ENCODE peak calls at places on chromosomes 3 and 15, in ten cellular contexts. P is astrocyte, B is psoas muscle, K is HFFc6, V is upper lobe of right lung, D is epithelial cell of proximal tubule, O is neural crest cell, W is thoracic aorta, J is endodermal cell, H is progenitor cell of endocrine pancreas. E is an unnamed sample.

GRCh38 chr3:113268306-113268705 is 56.9 kb downstream of the BOC start:
- DNase-seq in D (no peak), W (no peak), O (no peak), J (no peak), P (no peak), V (no peak), B (no peak), K (no peak), H (no peak), E (no peak)

GRCh38 chr3:14792691-14793121 is 26.1 kb upstream of the FGD5 start:
- DNase-seq in B (no peak), V (peak; percentile 59), W (no peak), J (no peak), O (no peak), D (no peak), K (no peak), P (no peak), H (no peak), E (no peak)

GRCh38 chr3:156910022-156910421 is 83.9 kb downstream of the LEKR1 start:
- DNase-seq in D (no peak), O (no peak), B (no peak), V (no peak), J (no peak), W (no peak), H (no peak), K (no peak), P (no peak), E (no peak)

GRCh38 chr3:53834429-53835095 is 11.7 kb downstream of the CHDH start:
- DNase-seq in B (no peak), V (no peak), D (no peak), P (no peak), O (no peak), W (no peak), J (no peak), K (no peak), H (no peak), E (no peak)

GRCh38 chr15:50883903-50884302 is 24.6 kb upstream of the AP4E1 start:
- DNase-seq in V (no peak), W (no peak), P (peak; percentile 57), H (no peak), J (no peak), K (peak; percentile 45), B (no peak), O (no peak), D (no peak), E (no peak)

GRCh38 chr3:24096271-24096670 is 151.2 kb downstream of the NR1D2 start:
- DNase-seq in H (no peak), B (no peak), W (no peak), P (no peak), K (no peak), V (no peak), D (no peak), J (no peak), O (no peak), E (no peak)

GRCh38 chr3:197468866-197469382 is 86.8 kb downstream of the BDH1 start:
- DNase-seq in H (no peak), J (peak; percentile 53), W (no peak), O (no peak), V (peak; percentile 11), P (no peak), B (no peak), D (peak; percentile 76), K (peak; percentile 37), E (no peak)

GRCh38 chr15:46080018-46080417 is 445.2 kb downstream of the SQOR start:
- DNase-seq in H (no peak), W (no peak), P (no peak), K (no peak), D (no peak), J (peak; percentile 52), B (no peak), O (peak; percentile 29), V (no peak), E (no peak)

GRCh38 chr3:52240059-52240885 is 1.3 kb upstream of the TWF2 start:
- DNase-seq in O (no peak), H (no peak), W (no peak), J (no peak), D (no peak), V (peak; percentile 67), P (peak; percentile 93), K (peak; percentile 87), B (peak; percentile 77), E (no peak)

GRCh38 chr3:124854027-124854426 is 33.1 kb downstream of the ITGB5 start:
- DNase-seq in B (no peak), W (no peak), V (no peak), H (no peak), D (no peak), K (peak; percentile 60), P (peak; percentile 23), J (no peak), O (no peak), E (no peak)

GRCh38 chr3:133361011-133361410 is 38.8 kb upstream of the BFSP2 start:
- DNase-seq in P (no peak), W (no peak), K (no peak), J (no peak), D (no peak), V (no peak), O (no peak), H (no peak), B (no peak), E (no peak)

GRCh38 chr15:99167201-99167600 is 62.3 kb downstream of the SYNM start:
- DNase-seq in P (no peak), H (no peak), K (no peak), D (no peak), B (no peak), W (no peak), V (no peak), O (no peak), J (no peak), E (no peak)

GRCh38 chr3:169771651-169772529 is 1.3 kb upstream of the MYNN start:
- DNase-seq in O (peak; percentile 69), J (peak; percentile 83), K (peak; percentile 65), V (no peak), W (no peak), H (peak; percentile 50), P (peak; percentile 46), D (no peak), B (peak; percentile 41), E (peak; percentile 53)

GRCh38 chr3:140249188-140249587 is 314.2 kb downstream of the CLSTN2 start:
- DNase-seq in P (no peak), V (no peak), O (no peak), B (no peak), H (no peak), W (no peak), D (no peak), K (no peak), J (no peak), E (no peak)

GRCh38 chr3:8371955-8372600 is 129.5 kb upstream of the LMCD1 start:
- DNase-seq in D (no peak), B (no peak), V (no peak), H (no peak), P (no peak), O (no peak), J (peak; percentile 44), W (no peak), K (no peak), E (no peak)

GRCh38 chr15:67006089-67007065 is 59.0 kb upstream of the SMAD3 start:
- DNase-seq in P (no peak), O (no peak), D (no peak), V (no peak), J (no peak), W (no peak), K (no peak), B (no peak), H (no peak), E (no peak)

GRCh38 chr15:90029024-90029423 is 27.9 kb downstream of the ZNF710 start:
- DNase-seq in P (no peak), K (no peak), J (no peak), B (no peak), H (no peak), V (no peak), O (no peak), D (no peak), W (no peak), E (no peak)
- TF ChIP-seq CTCF in P (no peak), K (no peak), J (no peak), B (no peak), H (no peak), V (no peak), O (no peak), D (no peak), W (no peak), E (no peak)

DNA sequence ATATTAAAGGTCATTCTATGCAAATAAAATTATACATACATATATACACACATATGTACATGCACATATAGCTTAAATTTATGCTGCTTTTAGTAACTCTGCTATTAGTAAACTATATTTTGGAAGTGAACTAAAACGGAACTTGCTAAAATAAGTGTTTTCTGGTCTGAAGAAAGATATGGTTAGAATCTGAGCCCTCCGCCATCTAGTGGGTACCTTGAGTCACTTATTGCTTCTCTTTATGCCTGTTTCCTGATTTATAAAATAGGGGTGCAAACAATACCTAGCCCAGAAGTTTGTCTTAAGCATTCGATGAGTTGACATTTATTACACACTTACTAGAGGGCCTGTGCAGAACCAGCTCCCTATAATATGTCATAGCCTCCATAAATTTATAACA is 255.7 kb downstream of the CNTN6 start:
- DNase-seq in P (no peak), D (no peak), W (no peak), V (no peak), K (no peak), H (no peak), J (no peak), B (no peak), O (no peak), E (no peak)
- TF ChIP-seq CTCF in P (peak; percentile 4), D (peak; percentile 44), W (no peak), V (no peak), K (no peak), H (no peak), J (peak; percentile 70), B (no peak), O (peak; percentile 13), E (no peak)

DNA sequence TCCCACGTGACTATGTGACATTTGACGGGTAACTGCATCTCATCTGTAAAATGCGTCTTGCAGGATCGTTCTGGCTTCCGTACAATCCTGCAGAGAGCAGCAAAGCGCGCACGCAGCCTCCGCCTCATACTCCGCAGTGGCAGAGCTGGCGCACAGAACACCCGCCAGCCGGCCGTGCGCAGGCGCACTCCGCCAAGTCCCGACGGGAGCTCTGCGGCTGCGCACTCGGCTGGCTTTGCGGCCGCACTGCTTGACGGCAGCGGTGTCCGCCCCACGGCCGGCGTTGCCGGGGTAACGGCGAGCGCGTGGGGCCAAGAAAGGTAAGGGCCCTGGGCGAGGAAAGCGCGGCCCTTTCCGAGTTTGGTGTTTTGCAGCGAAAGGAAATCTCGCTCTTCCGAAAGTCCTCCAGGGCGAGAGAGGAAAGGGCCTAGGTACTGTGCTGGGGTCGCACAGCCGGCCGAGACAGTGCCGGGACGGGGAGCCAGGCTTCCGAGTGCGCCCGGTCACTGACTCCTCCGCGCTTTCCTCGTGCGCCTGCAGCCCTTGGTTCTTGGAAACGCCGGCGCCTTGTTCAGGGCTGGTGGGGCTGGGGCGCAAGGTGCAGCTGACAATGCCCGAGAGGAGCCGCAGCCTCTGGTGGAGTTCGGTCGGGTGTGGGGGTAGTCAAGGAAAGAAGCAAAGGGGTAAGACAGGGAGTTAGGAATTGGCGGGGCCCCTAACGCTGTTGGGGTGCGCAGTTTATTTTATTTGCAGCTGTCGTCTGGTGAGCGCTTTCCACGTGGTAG is at the start of gene TSEN2:
- DNase-seq in V (peak; percentile 98), W (peak; percentile 64), H (peak; percentile 96), O (peak; percentile 96), B (peak; percentile 93), P (peak; percentile 77), J (peak; percentile 97), D (no peak), K (peak; percentile 92), E (peak; percentile 97)
- TF ChIP-seq CTCF in V (peak; percentile 15), W (no peak), H (no peak), O (no peak), B (no peak), P (no peak), J (peak; percentile 21), D (no peak), K (peak; percentile 28), E (no peak)

GRCh38 chr3:126972866-126973265 is 10.0 kb upstream of the PLXNA1 start:
- DNase-seq in W (no peak), D (no peak), O (no peak), P (no peak), J (no peak), B (no peak), K (no peak), V (no peak), H (no peak), E (no peak)
- TF ChIP-seq CTCF in W (no peak), D (peak; percentile 2), O (no peak), P (no peak), J (peak; percentile 27), B (no peak), K (peak; percentile 24), V (no peak), H (no peak), E (no peak)